ENCODE peak calls at places on chromosomes 13 and 19, in nine cellular contexts. One of them, this sample, is unnamed.

GRCh38 chr13:109729031-109729870 is 57.1 kb downstream of the IRS2 start:
- DNase-seq in CD8-positive, alpha-beta memory T cell: no peak
- DNase-seq in upper lobe of right lung: no peak
- DNase-seq in tibial artery: no peak
- DNase-seq in heart right ventricle: no peak
- DNase-seq in amygdala: no peak
- DNase-seq in T-helper 1 cell: no peak
- DNase-seq in SK-N-SH: peak; percentile 53
- DNase-seq in cardiac muscle cell: peak; percentile 38
- DNase-seq in this sample: no peak

GRCh38 chr19:11457115-11457514 is 21.7 kb downstream of the PRKCSH start:
- DNase-seq in upper lobe of right lung: no peak
- DNase-seq in tibial artery: no peak
- DNase-seq in SK-N-SH: peak; percentile 45
- DNase-seq in cardiac muscle cell: peak; percentile 12
- DNase-seq in heart right ventricle: no peak
- DNase-seq in amygdala: peak; percentile 90
- DNase-seq in T-helper 1 cell: no peak
- DNase-seq in CD8-positive, alpha-beta memory T cell: no peak
- DNase-seq in this sample: no peak

GRCh38 chr19:49718511-49718910 is 27.6 kb downstream of the CPT1C start:
- DNase-seq in T-helper 1 cell: no peak
- DNase-seq in tibial artery: no peak
- DNase-seq in amygdala: no peak
- DNase-seq in SK-N-SH: no peak
- DNase-seq in heart right ventricle: no peak
- DNase-seq in CD8-positive, alpha-beta memory T cell: no peak
- DNase-seq in upper lobe of right lung: no peak
- DNase-seq in cardiac muscle cell: peak; percentile 71
- DNase-seq in this sample: no peak

GRCh38 chr13:102799544-102800144 is 725 bp downstream of the BIVM start:
- DNase-seq in T-helper 1 cell: no peak
- DNase-seq in amygdala: peak; percentile 77
- DNase-seq in SK-N-SH: peak; percentile 75
- DNase-seq in heart right ventricle: peak; percentile 53
- DNase-seq in cardiac muscle cell: no peak
- DNase-seq in tibial artery: no peak
- DNase-seq in CD8-positive, alpha-beta memory T cell: peak; percentile 16
- DNase-seq in upper lobe of right lung: peak; percentile 75
- DNase-seq in this sample: peak; percentile 47

GRCh38 chr19:5042556-5042955 is 73.6 kb downstream of the KDM4B start:
- DNase-seq in amygdala: no peak
- DNase-seq in cardiac muscle cell: no peak
- DNase-seq in upper lobe of right lung: no peak
- DNase-seq in CD8-positive, alpha-beta memory T cell: no peak
- DNase-seq in heart right ventricle: no peak
- DNase-seq in tibial artery: no peak
- DNase-seq in SK-N-SH: no peak
- DNase-seq in T-helper 1 cell: no peak
- DNase-seq in this sample: no peak

GRCh38 chr19:5172859-5173577 is 167.6 kb downstream of the PTPRS start:
- DNase-seq in T-helper 1 cell: no peak
- DNase-seq in heart right ventricle: no peak
- DNase-seq in tibial artery: peak; percentile 58
- DNase-seq in upper lobe of right lung: no peak
- DNase-seq in amygdala: no peak
- DNase-seq in CD8-positive, alpha-beta memory T cell: no peak
- DNase-seq in cardiac muscle cell: peak; percentile 83
- DNase-seq in SK-N-SH: no peak
- DNase-seq in this sample: no peak

GRCh38 chr13:20633802-20634201 is 66.8 kb downstream of the IFT88 start:
- DNase-seq in SK-N-SH: no peak
- DNase-seq in cardiac muscle cell: no peak
- DNase-seq in CD8-positive, alpha-beta memory T cell: no peak
- DNase-seq in heart right ventricle: no peak
- DNase-seq in amygdala: no peak
- DNase-seq in T-helper 1 cell: no peak
- DNase-seq in tibial artery: no peak
- DNase-seq in upper lobe of right lung: no peak
- DNase-seq in this sample: no peak

GRCh38 chr19:33207040-33207620 is 13.0 kb downstream of the LRP3 start:
- DNase-seq in SK-N-SH: peak; percentile 40
- DNase-seq in amygdala: no peak
- DNase-seq in T-helper 1 cell: no peak
- DNase-seq in CD8-positive, alpha-beta memory T cell: no peak
- DNase-seq in tibial artery: no peak
- DNase-seq in heart right ventricle: no peak
- DNase-seq in upper lobe of right lung: no peak
- DNase-seq in cardiac muscle cell: no peak
- DNase-seq in this sample: no peak

GRCh38 chr19:4970558-4971423 is 1.9 kb downstream of the KDM4B start:
- DNase-seq in CD8-positive, alpha-beta memory T cell: peak; percentile 21
- DNase-seq in upper lobe of right lung: no peak
- DNase-seq in T-helper 1 cell: no peak
- DNase-seq in SK-N-SH: peak; percentile 64
- DNase-seq in cardiac muscle cell: peak; percentile 26
- DNase-seq in heart right ventricle: peak; percentile 58
- DNase-seq in tibial artery: no peak
- DNase-seq in amygdala: no peak
- DNase-seq in this sample: no peak

GRCh38 chr19:10927691-10928562 is 512 bp downstream of the YIPF2 start:
- DNase-seq in heart right ventricle: no peak
- DNase-seq in amygdala: no peak
- DNase-seq in cardiac muscle cell: no peak
- DNase-seq in T-helper 1 cell: no peak
- DNase-seq in SK-N-SH: no peak
- DNase-seq in upper lobe of right lung: no peak
- DNase-seq in CD8-positive, alpha-beta memory T cell: peak; percentile 10
- DNase-seq in tibial artery: no peak
- DNase-seq in this sample: no peak

GRCh38 chr19:35272122-35272715 is 3.5 kb downstream of the USF2 start:
- DNase-seq in CD8-positive, alpha-beta memory T cell: no peak
- DNase-seq in amygdala: peak; percentile 27
- DNase-seq in upper lobe of right lung: no peak
- DNase-seq in cardiac muscle cell: no peak
- DNase-seq in heart right ventricle: no peak
- DNase-seq in tibial artery: peak; percentile 60
- DNase-seq in SK-N-SH: no peak
- DNase-seq in T-helper 1 cell: no peak
- DNase-seq in this sample: no peak

GRCh38 chr19:34692541-34692940 is 15.1 kb downstream of the ZNF302 start:
- DNase-seq in CD8-positive, alpha-beta memory T cell: no peak
- DNase-seq in T-helper 1 cell: no peak
- DNase-seq in amygdala: no peak
- DNase-seq in upper lobe of right lung: no peak
- DNase-seq in cardiac muscle cell: no peak
- DNase-seq in SK-N-SH: no peak
- DNase-seq in tibial artery: no peak
- DNase-seq in heart right ventricle: no peak
- DNase-seq in this sample: no peak

GRCh38 chr13:66462187-66462586 is 767.9 kb downstream of the PCDH9 start:
- DNase-seq in upper lobe of right lung: no peak
- DNase-seq in tibial artery: no peak
- DNase-seq in SK-N-SH: no peak
- DNase-seq in heart right ventricle: no peak
- DNase-seq in cardiac muscle cell: no peak
- DNase-seq in amygdala: no peak
- DNase-seq in T-helper 1 cell: no peak
- DNase-seq in CD8-positive, alpha-beta memory T cell: no peak
- DNase-seq in this sample: no peak

GRCh38 chr19:53333071-53333465 is 481 bp upstream of the ZNF845 start:
- DNase-seq in SK-N-SH: peak; percentile 61
- DNase-seq in cardiac muscle cell: no peak
- DNase-seq in upper lobe of right lung: peak; percentile 70
- DNase-seq in heart right ventricle: peak; percentile 48
- DNase-seq in amygdala: peak; percentile 33
- DNase-seq in CD8-positive, alpha-beta memory T cell: no peak
- DNase-seq in T-helper 1 cell: no peak
- DNase-seq in tibial artery: peak; percentile 55
- DNase-seq in this sample: no peak

GRCh38 chr19:47427241-47428176 is 8.2 kb upstream of the MEIS3 start:
- DNase-seq in heart right ventricle: peak; percentile 47
- DNase-seq in upper lobe of right lung: peak; percentile 77
- DNase-seq in CD8-positive, alpha-beta memory T cell: peak; percentile 61
- DNase-seq in SK-N-SH: peak; percentile 86
- DNase-seq in cardiac muscle cell: peak; percentile 68
- DNase-seq in amygdala: peak; percentile 32
- DNase-seq in T-helper 1 cell: peak; percentile 56
- DNase-seq in tibial artery: no peak
- DNase-seq in this sample: peak; percentile 61

GRCh38 chr13:47334173-47334572 is 437.3 kb upstream of the HTR2A start:
- DNase-seq in tibial artery: no peak
- DNase-seq in T-helper 1 cell: no peak
- DNase-seq in heart right ventricle: no peak
- DNase-seq in cardiac muscle cell: peak; percentile 59
- DNase-seq in CD8-positive, alpha-beta memory T cell: no peak
- DNase-seq in amygdala: no peak
- DNase-seq in SK-N-SH: no peak
- DNase-seq in upper lobe of right lung: no peak
- DNase-seq in this sample: no peak

GRCh38 chr19:32359581-32359980 is 14.2 kb downstream of the ZNF507 start:
- DNase-seq in amygdala: no peak
- DNase-seq in upper lobe of right lung: no peak
- DNase-seq in CD8-positive, alpha-beta memory T cell: no peak
- DNase-seq in T-helper 1 cell: no peak
- DNase-seq in SK-N-SH: no peak
- DNase-seq in heart right ventricle: no peak
- DNase-seq in cardiac muscle cell: no peak
- DNase-seq in tibial artery: no peak
- DNase-seq in this sample: no peak

GRCh38 chr13:36920612-36921185 is 661 bp upstream of the SMAD9 start:
- DNase-seq in SK-N-SH: no peak
- DNase-seq in heart right ventricle: no peak
- DNase-seq in amygdala: no peak
- DNase-seq in tibial artery: no peak
- DNase-seq in upper lobe of right lung: no peak
- DNase-seq in T-helper 1 cell: no peak
- DNase-seq in CD8-positive, alpha-beta memory T cell: no peak
- DNase-seq in cardiac muscle cell: no peak
- DNase-seq in this sample: no peak

GRCh38 chr13:22744688-22745452 is 435.9 kb upstream of the SGCG start:
- DNase-seq in SK-N-SH: no peak
- DNase-seq in T-helper 1 cell: no peak
- DNase-seq in tibial artery: no peak
- DNase-seq in amygdala: no peak
- DNase-seq in heart right ventricle: no peak
- DNase-seq in upper lobe of right lung: no peak
- DNase-seq in cardiac muscle cell: no peak
- DNase-seq in CD8-positive, alpha-beta memory T cell: no peak
- DNase-seq in this sample: no peak

GRCh38 chr13:23628250-23628649 is 58.0 kb downstream of the TNFRSF19 start:
- DNase-seq in upper lobe of right lung: no peak
- DNase-seq in amygdala: no peak
- DNase-seq in T-helper 1 cell: no peak
- DNase-seq in CD8-positive, alpha-beta memory T cell: no peak
- DNase-seq in tibial artery: no peak
- DNase-seq in cardiac muscle cell: no peak
- DNase-seq in heart right ventricle: no peak
- DNase-seq in SK-N-SH: no peak
- DNase-seq in this sample: no peak

GRCh38 chr19:6719540-6719861 is 949 bp downstream of the C3 start:
- DNase-seq in heart right ventricle: no peak
- DNase-seq in amygdala: peak; percentile 7
- DNase-seq in T-helper 1 cell: no peak
- DNase-seq in CD8-positive, alpha-beta memory T cell: no peak
- DNase-seq in tibial artery: no peak
- DNase-seq in upper lobe of right lung: no peak
- DNase-seq in SK-N-SH: no peak
- DNase-seq in cardiac muscle cell: no peak
- DNase-seq in this sample: no peak

GRCh38 chr13:74230984-74231443 is 96.8 kb upstream of the KLF12 start:
- DNase-seq in T-helper 1 cell: no peak
- DNase-seq in CD8-positive, alpha-beta memory T cell: peak; percentile 63
- DNase-seq in amygdala: no peak
- DNase-seq in cardiac muscle cell: no peak
- DNase-seq in heart right ventricle: no peak
- DNase-seq in tibial artery: no peak
- DNase-seq in upper lobe of right lung: no peak
- DNase-seq in SK-N-SH: no peak
- DNase-seq in this sample: no peak

GRCh38 chr19:46205183-46205984 is 24.2 kb upstream of the IGFL1 start:
- DNase-seq in CD8-positive, alpha-beta memory T cell: no peak
- DNase-seq in tibial artery: no peak
- DNase-seq in SK-N-SH: no peak
- DNase-seq in cardiac muscle cell: no peak
- DNase-seq in upper lobe of right lung: no peak
- DNase-seq in T-helper 1 cell: no peak
- DNase-seq in heart right ventricle: no peak
- DNase-seq in amygdala: no peak
- DNase-seq in this sample: no peak

GRCh38 chr13:39527961-39528720 is 74.9 kb downstream of the LHFPL6 start:
- DNase-seq in T-helper 1 cell: no peak
- DNase-seq in heart right ventricle: no peak
- DNase-seq in upper lobe of right lung: no peak
- DNase-seq in cardiac muscle cell: peak; percentile 83
- DNase-seq in tibial artery: peak; percentile 38
- DNase-seq in CD8-positive, alpha-beta memory T cell: no peak
- DNase-seq in amygdala: peak; percentile 12
- DNase-seq in SK-N-SH: peak; percentile 10
- DNase-seq in this sample: no peak

GRCh38 chr13:44842158-44842557 is 147.1 kb downstream of the NUFIP1 start:
- DNase-seq in upper lobe of right lung: no peak
- DNase-seq in CD8-positive, alpha-beta memory T cell: no peak
- DNase-seq in cardiac muscle cell: peak; percentile 49
- DNase-seq in amygdala: no peak
- DNase-seq in tibial artery: no peak
- DNase-seq in SK-N-SH: no peak
- DNase-seq in T-helper 1 cell: no peak
- DNase-seq in heart right ventricle: no peak
- DNase-seq in this sample: no peak

GRCh38 chr13:60654405-60654804 is 257.4 kb downstream of the TDRD3 start:
- DNase-seq in tibial artery: peak; percentile 37
- DNase-seq in cardiac muscle cell: peak; percentile 36
- DNase-seq in SK-N-SH: no peak
- DNase-seq in T-helper 1 cell: no peak
- DNase-seq in amygdala: peak; percentile 5
- DNase-seq in CD8-positive, alpha-beta memory T cell: no peak
- DNase-seq in upper lobe of right lung: no peak
- DNase-seq in heart right ventricle: peak; percentile 25
- DNase-seq in this sample: no peak

GRCh38 chr13:109704771-109705628 is 81.4 kb downstream of the IRS2 start:
- DNase-seq in CD8-positive, alpha-beta memory T cell: no peak
- DNase-seq in upper lobe of right lung: peak; percentile 86
- DNase-seq in cardiac muscle cell: peak; percentile 42
- DNase-seq in heart right ventricle: peak; percentile 35
- DNase-seq in amygdala: peak; percentile 13
- DNase-seq in T-helper 1 cell: no peak
- DNase-seq in SK-N-SH: no peak
- DNase-seq in tibial artery: peak; percentile 60
- DNase-seq in this sample: no peak

GRCh38 chr13:28597641-28598040 is 61.3 kb upstream of the POMP start:
- DNase-seq in upper lobe of right lung: no peak
- DNase-seq in amygdala: no peak
- DNase-seq in cardiac muscle cell: peak; percentile 58
- DNase-seq in heart right ventricle: no peak
- DNase-seq in T-helper 1 cell: no peak
- DNase-seq in SK-N-SH: no peak
- DNase-seq in CD8-positive, alpha-beta memory T cell: no peak
- DNase-seq in tibial artery: no peak
- DNase-seq in this sample: no peak

GRCh38 chr19:58054792-58055482 is 4.1 kb upstream of the ZNF135 start:
- DNase-seq in T-helper 1 cell: no peak
- DNase-seq in amygdala: peak; percentile 73
- DNase-seq in SK-N-SH: no peak
- DNase-seq in upper lobe of right lung: no peak
- DNase-seq in tibial artery: no peak
- DNase-seq in cardiac muscle cell: peak; percentile 38
- DNase-seq in CD8-positive, alpha-beta memory T cell: no peak
- DNase-seq in heart right ventricle: peak; percentile 56
- DNase-seq in this sample: no peak

GRCh38 chr13:112209731-112210130 is 142.8 kb downstream of the SOX1 start:
- DNase-seq in upper lobe of right lung: no peak
- DNase-seq in tibial artery: no peak
- DNase-seq in CD8-positive, alpha-beta memory T cell: no peak
- DNase-seq in T-helper 1 cell: no peak
- DNase-seq in SK-N-SH: no peak
- DNase-seq in amygdala: no peak
- DNase-seq in cardiac muscle cell: no peak
- DNase-seq in heart right ventricle: no peak
- DNase-seq in this sample: no peak

GRCh38 chr19:43934055-43934984 is 762 bp downstream of the ZNF45 start:
- DNase-seq in cardiac muscle cell: peak; percentile 6
- DNase-seq in T-helper 1 cell: no peak
- DNase-seq in upper lobe of right lung: no peak
- DNase-seq in SK-N-SH: peak; percentile 15
- DNase-seq in amygdala: no peak
- DNase-seq in tibial artery: no peak
- DNase-seq in CD8-positive, alpha-beta memory T cell: no peak
- DNase-seq in heart right ventricle: no peak
- DNase-seq in this sample: no peak